ENCODE peak calls at places on chromosomes 1 and 21, in six cellular contexts. E is GM12891, D is GM12878, Y is H1, J is K562, G is HepG2. T is an unnamed sample.

GRCh38 chr1:211035821-211036380 is 98.0 kb downstream of the KCNH1 start:
- DNase-seq in E (no peak), D (no peak), Y (no peak), J (no peak), G (no peak), T (no peak)

GRCh38 chr1:92655197-92655801 is 129.6 kb downstream of the EVI5 start:
- DNase-seq in E (no peak), D (no peak), Y (no peak), J (no peak), G (no peak), T (no peak)

GRCh38 chr1:182384387-182384960 is 7.1 kb downstream of the GLUL start:
- DNase-seq in E (no peak), D (no peak), Y (no peak), J (no peak), G (no peak), T (no peak)

GRCh38 chr1:112264553-112264952 is 131.5 kb upstream of the CTTNBP2NL start:
- DNase-seq in E (no peak), D (no peak), Y (no peak), J (no peak), G (no peak), T (no peak)

GRCh38 chr21:34191876-34192275 is 118.5 kb downstream of the MRPS6 start:
- DNase-seq in E (no peak), D (no peak), Y (no peak), J (no peak), G (no peak), T (no peak)

GRCh38 chr1:224700915-224701531 is 84.9 kb downstream of the CNIH3 start:
- DNase-seq in E (peak; percentile 32), D (peak; percentile 9), Y (no peak), J (peak; percentile 74), G (peak; percentile 19), T (peak; percentile 25)

GRCh38 chr1:230641900-230642262 is 400 bp upstream of the COG2 start:
- DNase-seq in E (no peak), D (no peak), Y (no peak), J (no peak), G (no peak), T (no peak)

GRCh38 chr1:204445860-204446412 is 34.3 kb upstream of the PPP1R15B start:
- DNase-seq in E (peak; percentile 41), D (no peak), Y (peak; percentile 54), J (peak; percentile 80), G (peak; percentile 18), T (peak; percentile 44)

GRCh38 chr1:245079021-245079609 is 75.7 kb upstream of the KIF26B start:
- DNase-seq in E (no peak), D (no peak), Y (no peak), J (no peak), G (peak; percentile 29), T (no peak)

GRCh38 chr1:24075946-24076345 is 36.0 kb downstream of the MYOM3 start:
- DNase-seq in E (no peak), D (no peak), Y (no peak), J (no peak), G (no peak), T (no peak)

GRCh38 chr1:3011631-3012510 is 9.4 kb upstream of the ACTRT2 start:
- DNase-seq in E (no peak), D (no peak), Y (no peak), J (no peak), G (no peak), T (no peak)

GRCh38 chr1:157403203-157403602 is 149.1 kb downstream of the FCRL5 start:
- DNase-seq in E (peak; percentile 30), D (no peak), Y (peak; percentile 21), J (no peak), G (no peak), T (peak; percentile 29)

GRCh38 chr1:52420713-52421112 is 16.3 kb downstream of the PRPF38A start:
- DNase-seq in E (no peak), D (no peak), Y (no peak), J (no peak), G (no peak), T (no peak)

GRCh38 chr1:63829349-63830327 is 55.8 kb downstream of the ROR1 start:
- DNase-seq in E (no peak), D (no peak), Y (no peak), J (no peak), G (no peak), T (no peak)

GRCh38 chr21:37047079-37047478 is 25.8 kb downstream of the PIGP start:
- DNase-seq in E (no peak), D (no peak), Y (no peak), J (no peak), G (no peak), T (no peak)

GRCh38 chr1:155513300-155513926 is 49.2 kb downstream of the ASH1L start:
- DNase-seq in E (no peak), D (no peak), Y (no peak), J (no peak), G (no peak), T (no peak)
- TF ChIP-seq TAF1 in E (no peak), D (no peak), Y (no peak), J (no peak), G (no peak), T (no peak)

GRCh38 chr1:212471891-212472675 is 39.4 kb downstream of the NENF start:
- DNase-seq in E (no peak), D (no peak), Y (no peak), J (no peak), G (no peak), T (no peak)

GRCh38 chr1:212466913-212467650 is 34.4 kb downstream of the NENF start:
- DNase-seq in E (no peak), D (no peak), Y (no peak), J (no peak), G (no peak), T (no peak)

GRCh38 chr1:212471286-212471685 is 38.6 kb downstream of the NENF start:
- DNase-seq in E (no peak), D (no peak), Y (no peak), J (no peak), G (no peak), T (no peak)

GRCh38 chr1:212467843-212468482 is 35.2 kb downstream of the NENF start:
- DNase-seq in E (peak; percentile 34), D (no peak), Y (no peak), J (peak; percentile 43), G (no peak), T (no peak)

GRCh38 chr1:212470059-212470458 is 37.3 kb downstream of the NENF start:
- DNase-seq in E (no peak), D (no peak), Y (no peak), J (no peak), G (no peak), T (no peak)
- TF ChIP-seq POLR2A in E (no peak), D (no peak), Y (no peak), J (no peak), G (no peak), T (no peak)

GRCh38 chr1:56451491-56451890 is 127.9 kb downstream of the PLPP3 start:
- DNase-seq in E (no peak), D (no peak), Y (no peak), J (no peak), G (no peak), T (no peak)

GRCh38 chr1:56450004-56450666 is 129.2 kb downstream of the PLPP3 start:
- DNase-seq in E (no peak), D (no peak), Y (no peak), J (no peak), G (peak; percentile 35), T (no peak)

GRCh38 chr1:56453722-56454078 is 125.7 kb downstream of the PLPP3 start:
- DNase-seq in E (no peak), D (no peak), Y (no peak), J (no peak), G (no peak), T (no peak)

GRCh38 chr1:56453016-56453721 is 126.2 kb downstream of the PLPP3 start:
- DNase-seq in E (no peak), D (no peak), Y (no peak), J (no peak), G (peak; percentile 44), T (no peak)

DNA sequence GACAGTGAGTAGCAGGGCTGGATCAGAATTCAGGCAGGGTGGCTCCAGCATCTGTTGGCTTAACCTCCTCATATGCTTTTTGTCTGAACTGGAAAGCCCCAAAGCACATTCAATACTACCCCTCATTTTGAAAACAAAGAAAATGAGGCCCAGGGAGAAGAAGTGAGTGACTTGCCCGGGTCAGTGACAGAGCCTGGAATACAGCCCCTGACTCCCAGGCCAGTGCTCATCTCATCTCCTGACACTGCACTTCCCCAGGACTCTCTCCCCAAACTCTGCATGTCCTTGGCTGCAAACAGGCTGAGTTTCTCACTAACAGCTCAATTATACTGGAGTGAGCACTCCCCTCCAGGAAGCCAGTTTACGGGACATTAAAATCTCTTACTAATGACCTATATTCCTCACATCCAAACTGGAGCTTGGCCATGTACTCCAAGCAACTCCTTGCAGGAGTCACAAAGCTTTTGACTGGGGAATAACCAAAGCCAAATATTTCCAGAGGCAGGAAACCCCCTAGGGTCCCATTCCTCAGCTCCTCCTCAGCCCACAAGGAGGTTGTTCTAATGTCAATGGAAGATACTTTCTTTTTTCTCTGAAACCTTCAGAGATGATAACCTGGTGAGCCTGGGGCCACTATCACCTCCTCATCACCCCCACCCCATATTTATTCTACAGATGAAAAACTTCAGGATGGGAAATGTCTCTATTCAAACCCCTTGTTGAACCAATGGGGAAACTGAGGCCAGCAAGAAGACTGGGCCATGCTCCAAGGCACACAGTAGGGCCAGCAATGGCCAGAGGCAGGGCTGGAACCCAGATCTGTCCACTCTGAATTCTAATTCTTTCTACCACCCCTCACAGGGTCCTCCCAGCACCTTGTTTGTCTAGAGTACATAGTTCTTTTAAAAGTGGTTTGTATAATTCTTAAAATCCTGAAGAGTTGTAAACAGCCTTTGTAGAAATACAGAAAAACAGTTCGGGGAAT is 127.0 kb downstream of the PLPP3 start:
- DNase-seq in E (no peak), D (no peak), Y (no peak), J (no peak), G (no peak), T (no peak)
- TF ChIP-seq POLR2AphosphoS5 in E (no peak), D (no peak), Y (no peak), J (no peak), G (no peak), T (no peak)

DNA sequence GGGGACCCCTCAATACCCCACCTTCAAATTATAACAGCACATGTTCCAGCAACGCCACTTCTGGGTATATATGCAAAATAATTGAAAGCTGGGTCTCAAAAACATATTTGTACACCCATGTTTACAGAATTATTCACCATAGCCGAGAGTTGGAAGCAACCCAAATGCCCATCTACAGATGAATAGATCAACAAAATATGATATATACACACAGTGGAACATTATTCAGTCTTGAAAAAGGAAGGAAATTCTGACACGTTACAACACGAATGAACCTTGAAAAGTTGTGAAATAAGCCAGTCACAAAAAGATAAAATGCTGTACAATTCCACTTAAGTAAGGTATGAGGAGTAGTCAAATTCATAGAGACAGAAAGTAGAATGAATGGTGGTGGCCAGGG is 5.1 kb downstream of the TMCO4 start:
- DNase-seq in E (no peak), D (no peak), Y (no peak), J (no peak), G (no peak), T (no peak)
- TF ChIP-seq TAF1 in E (no peak), D (no peak), Y (no peak), J (no peak), G (no peak), T (no peak)